ENCODE peak calls at places on chromosomes 7 and 10, in five cellular contexts. R is CD8-positive, alpha-beta T cell; Y is fibroblast of lung; P is A549; D is caudate nucleus. O is an unnamed sample.

GRCh38 chr7:2433713-2434550 is 30.5 kb downstream of the CHST12 start:
- DNase-seq in P (no peak), R (no peak), Y (no peak), D (no peak), O (no peak)

GRCh38 chr10:98957801-98958200 is 277.9 kb downstream of the HPSE2 start:
- DNase-seq in Y (peak), P (no peak), R (no peak), D (no peak), O (no peak)

GRCh38 chr7:140623995-140624902 is 16.4 kb downstream of the DENND2A start:
- DNase-seq in P (no peak), Y (no peak), R (no peak), D (no peak), O (no peak)

GRCh38 chr10:101952196-101952595 is 103.8 kb downstream of the ARMH3 start:
- DNase-seq in D (no peak), Y (no peak), R (no peak), P (no peak), O (no peak)

GRCh38 chr10:110141185-110141584 is 66.2 kb upstream of the MXI1 start:
- DNase-seq in Y (no peak), R (no peak), D (no peak), P (no peak), O (no peak)

GRCh38 chr7:13327669-13328068 is 640.2 kb downstream of the ARL4A start:
- DNase-seq in D (no peak), R (no peak), Y (peak), P (no peak), O (no peak)

GRCh38 chr10:46050956-46051355 is 4.9 kb upstream of the MSMB start:
- DNase-seq in D (no peak), R (no peak), P (no peak), Y (peak), O (no peak)

GRCh38 chr10:71006497-71006896 is 118.1 kb upstream of the PCBD1 start:
- DNase-seq in R (no peak), P (no peak), D (no peak), Y (no peak), O (no peak)

GRCh38 chr7:125876436-125876835 is 946.8 kb upstream of the POT1 start:
- DNase-seq in P (no peak), Y (no peak), D (no peak), R (no peak), O (no peak)

GRCh38 chr10:108184129-108184528 is 1019.6 kb upstream of the SORCS1 start:
- DNase-seq in D (no peak), R (no peak), Y (no peak), P (no peak), O (no peak)

GRCh38 chr7:47581821-47582747 is at the start of gene TNS3:
- DNase-seq in Y (peak), D (no peak), R (no peak), P (no peak), O (no peak)

GRCh38 chr7:22129819-22130580 is 184.3 kb upstream of the CDCA7L start:
- DNase-seq in R (no peak), D (no peak), P (no peak), Y (no peak), O (no peak)

GRCh38 chr7:37346761-37347160 is 101.9 kb downstream of the ELMO1 start:
- DNase-seq in D (no peak), Y (no peak), R (no peak), P (no peak), O (no peak)

GRCh38 chr7:110677405-110677804 is 413.5 kb upstream of the LRRN3 start:
- DNase-seq in D (no peak), P (no peak), R (no peak), Y (no peak), O (no peak)

GRCh38 chr7:120190566-120190965 is 82.4 kb upstream of the KCND2 start:
- DNase-seq in D (no peak), P (no peak), R (no peak), Y (no peak), O (no peak)

GRCh38 chr7:98949336-98950044 is 71.2 kb downstream of the TRRAP start:
- DNase-seq in D (peak), P (no peak), R (no peak), Y (peak), O (no peak)

GRCh38 chr7:84506151-84506550 is 311.6 kb upstream of the SEMA3A start:
- DNase-seq in P (no peak), D (no peak), Y (peak), R (no peak), O (no peak)

GRCh38 chr10:119420950-119421875 is 121.3 kb downstream of the RGS10 start:
- DNase-seq in R (no peak), Y (no peak), P (no peak), D (no peak), O (no peak)

GRCh38 chr10:71272122-71272771 is 46.8 kb upstream of the SLC29A3 start:
- DNase-seq in D (no peak), Y (peak), R (no peak), P (no peak), O (no peak)

GRCh38 chr7:3922175-3922635 is 621.2 kb downstream of the SDK1 start:
- DNase-seq in R (no peak), D (no peak), P (peak), Y (peak), O (no peak)

GRCh38 chr7:26284995-26285632 is 6.5 kb upstream of the SNX10 start:
- DNase-seq in D (no peak), P (no peak), R (no peak), Y (no peak), O (no peak)

GRCh38 chr10:51244739-51245138 is 170.5 kb downstream of the PRKG1 start:
- DNase-seq in Y (peak), D (no peak), P (no peak), R (no peak), O (no peak)

GRCh38 chr7:129667551-129667950 is 56.0 kb downstream of the NRF1 start:
- DNase-seq in D (no peak), P (no peak), R (no peak), Y (no peak), O (no peak)

GRCh38 chr7:87312215-87312865 is 33.1 kb upstream of the CROT start:
- DNase-seq in D (peak), P (peak), R (peak), Y (peak), O (peak)

GRCh38 chr7:47356261-47356660 is 225.7 kb downstream of the TNS3 start:
- DNase-seq in R (no peak), D (no peak), Y (no peak), P (no peak), O (no peak)

GRCh38 chr10:22325272-22325947 is 4.5 kb downstream of the BMI1 start:
- DNase-seq in R (peak), D (peak), Y (peak), P (peak), O (peak)

GRCh38 chr10:111993321-111993720 is 190.2 kb downstream of the GPAM start:
- DNase-seq in R (no peak), Y (no peak), D (no peak), P (no peak), O (no peak)

GRCh38 chr7:151271699-151272355 is 23.3 kb upstream of the SMARCD3 start:
- DNase-seq in R (no peak), Y (peak), P (no peak), D (no peak), O (no peak)

GRCh38 chr10:131847241-131847783 is 53.5 kb upstream of the PPP2R2D start:
- DNase-seq in D (no peak), P (no peak), Y (no peak), R (no peak), O (no peak)

GRCh38 chr7:75650671-75651070 is 88.1 kb downstream of the HIP1 start:
- DNase-seq in R (no peak), P (no peak), Y (no peak), D (no peak), O (no peak)

GRCh38 chr10:3067045-3067858 is at the start of gene PFKP:
- DNase-seq in R (peak), P (no peak), Y (no peak), D (no peak), O (peak)

GRCh38 chr7:134720091-134720935 is 59.1 kb upstream of the CALD1 start:
- DNase-seq in D (no peak), Y (peak), R (no peak), P (no peak), O (no peak)

GRCh38 chr10:19812976-19813375 is 3.3 kb upstream of the PLXDC2 start:
- DNase-seq in Y (no peak), P (no peak), R (no peak), D (no peak), O (no peak)

GRCh38 chr7:75879771-75880184 is 944 bp downstream of the RHBDD2 start:
- DNase-seq in D (no peak), Y (peak), R (no peak), P (no peak), O (no peak)

GRCh38 chr10:84184517-84184916 is 9.8 kb upstream of the CDHR1 start:
- DNase-seq in D (no peak), Y (no peak), R (no peak), P (no peak), O (no peak)

DNA sequence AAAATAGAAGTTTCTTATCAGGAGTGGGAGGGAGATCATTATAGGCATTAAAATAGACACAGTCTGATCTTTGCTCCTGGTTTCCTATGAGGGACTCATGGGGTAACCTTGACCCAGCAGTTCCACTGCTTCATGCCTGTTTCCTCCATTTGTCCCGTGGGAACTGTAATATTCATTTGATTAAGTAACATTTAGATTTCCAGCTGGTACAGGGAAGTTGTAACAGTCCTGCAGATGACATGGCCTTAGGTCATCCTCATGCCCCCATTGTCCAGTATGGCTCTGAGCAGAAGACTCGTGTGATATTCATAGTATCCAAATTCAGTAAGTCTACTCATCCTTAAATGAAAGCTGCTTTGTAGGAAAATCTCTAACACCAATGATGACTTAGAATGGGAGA is 122.2 kb upstream of the KIAA1217 start:
- DNase-seq in D (no peak), P (no peak), R (no peak), Y (no peak), O (no peak)
- H3K27ac ChIP-seq in D (no peak), P (no peak), R (no peak), Y (no peak), O (no peak)

DNA sequence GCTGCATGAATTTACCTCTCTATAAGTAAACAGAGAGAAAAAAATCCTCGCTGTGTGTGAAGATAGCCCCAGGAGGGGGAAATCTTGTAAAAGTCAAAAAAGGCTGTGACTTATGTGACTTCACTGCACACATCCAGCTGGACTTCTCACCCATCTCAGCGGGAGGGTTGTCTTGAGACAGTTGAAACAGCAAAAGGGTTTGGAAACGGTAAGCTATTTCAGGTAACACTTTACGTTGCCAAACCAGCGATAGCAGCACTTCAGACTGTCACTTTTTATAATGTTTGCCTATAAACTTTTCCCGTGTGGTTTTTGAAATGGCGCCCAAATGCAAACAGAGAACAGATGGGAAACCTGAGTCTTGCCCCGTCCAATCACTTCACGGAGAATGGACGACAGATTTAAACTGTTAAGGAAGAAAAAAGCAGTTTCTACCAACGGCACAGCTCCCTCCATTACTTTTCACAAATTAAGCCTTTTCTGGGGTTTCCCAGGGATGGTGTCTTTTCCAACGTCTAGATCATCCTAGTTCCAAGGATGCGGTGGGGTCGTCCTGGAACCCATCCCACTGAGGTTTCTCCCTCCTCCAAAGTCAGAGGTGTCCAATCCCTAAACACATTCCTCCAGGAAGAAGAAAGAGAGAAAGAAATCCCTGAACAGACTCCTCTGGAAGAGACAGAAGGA is 25.2 kb downstream of the FGFR2 start:
- DNase-seq in D (no peak), R (no peak), P (no peak), Y (no peak), O (no peak)
- H3K27ac ChIP-seq in D (no peak), R (no peak), P (no peak), Y (no peak), O (no peak)

GRCh38 chr10:14010083-14010551 is 320.6 kb downstream of the FRMD4A start:
- DNase-seq in Y (peak), D (no peak), P (no peak), R (no peak), O (no peak)
- H3K27ac ChIP-seq in Y (peak), D (no peak), P (no peak), R (no peak), O (peak)

GRCh38 chr10:96752380-96752779 is 32.1 kb upstream of the PIK3AP1 start:
- DNase-seq in Y (no peak), D (no peak), R (no peak), P (no peak), O (no peak)

GRCh38 chr10:96758423-96758822 is 38.1 kb upstream of the PIK3AP1 start:
- DNase-seq in R (no peak), P (no peak), Y (no peak), D (no peak), O (no peak)

GRCh38 chr10:96753956-96754355 is 33.6 kb upstream of the PIK3AP1 start:
- DNase-seq in D (no peak), P (no peak), R (no peak), Y (no peak), O (no peak)

DNA sequence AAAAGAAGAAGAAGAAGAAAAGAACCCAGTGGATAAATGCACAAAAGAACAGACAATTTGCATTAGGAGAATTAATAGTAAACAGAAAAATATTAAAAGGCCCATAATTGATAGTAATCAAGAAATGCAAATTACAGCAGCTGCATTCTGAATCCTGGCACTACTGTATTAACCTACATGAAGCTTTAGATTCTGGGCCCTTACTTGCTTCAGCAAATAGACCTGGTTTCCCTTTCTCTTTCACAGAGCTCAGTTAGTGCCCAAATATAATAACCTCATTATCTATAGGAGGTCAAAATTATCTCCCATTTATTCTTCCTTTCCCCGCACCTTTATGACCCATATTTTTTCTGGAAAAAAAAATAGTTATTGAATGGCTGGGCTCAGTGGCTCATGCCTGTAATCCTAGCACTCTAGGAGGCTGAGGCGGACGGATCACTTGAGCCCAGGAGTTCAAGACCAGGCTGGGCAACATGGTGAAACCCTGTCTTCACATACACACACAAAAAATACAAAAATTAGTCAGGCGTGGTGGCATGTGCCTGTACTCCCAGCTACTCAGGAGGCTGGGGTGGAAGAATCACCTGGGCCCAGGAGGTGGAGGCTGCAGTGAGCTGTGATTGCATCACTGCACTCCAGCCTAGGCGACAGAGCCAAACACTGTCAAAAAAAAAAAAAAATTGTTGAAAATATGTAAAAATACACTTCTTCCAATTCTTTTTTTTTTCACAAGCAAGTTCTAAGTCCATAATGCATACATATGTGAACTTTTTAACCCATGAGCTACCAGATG is 36.0 kb upstream of the PIK3AP1 start:
- DNase-seq in P (no peak), D (no peak), R (no peak), Y (no peak), O (no peak)
- H3K27ac ChIP-seq in P (no peak), D (no peak), R (no peak), Y (no peak), O (no peak)

DNA sequence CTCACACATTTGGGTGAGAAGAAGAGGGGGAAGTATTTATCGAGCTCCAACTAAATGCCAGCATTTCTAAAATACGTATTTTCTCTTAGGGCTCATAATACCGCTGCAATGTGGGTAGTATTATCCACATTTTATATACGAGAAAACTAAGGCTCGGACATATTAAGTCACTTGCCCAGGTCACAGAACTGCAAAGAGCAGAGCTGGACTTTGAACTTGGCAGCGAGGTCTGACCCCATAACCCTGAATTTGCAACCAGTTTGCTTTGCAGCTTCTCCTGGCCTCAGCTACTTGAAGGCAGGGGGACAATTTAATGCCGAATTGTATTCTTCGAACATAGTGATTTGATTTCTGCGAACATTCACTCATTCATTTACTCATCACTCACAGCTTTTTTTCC is 7.2 kb downstream of the ABLIM1 start:
- DNase-seq in D (no peak), R (no peak), P (no peak), Y (no peak), O (no peak)
- H3K27ac ChIP-seq in D (no peak), R (no peak), P (peak), Y (no peak), O (no peak)

DNA sequence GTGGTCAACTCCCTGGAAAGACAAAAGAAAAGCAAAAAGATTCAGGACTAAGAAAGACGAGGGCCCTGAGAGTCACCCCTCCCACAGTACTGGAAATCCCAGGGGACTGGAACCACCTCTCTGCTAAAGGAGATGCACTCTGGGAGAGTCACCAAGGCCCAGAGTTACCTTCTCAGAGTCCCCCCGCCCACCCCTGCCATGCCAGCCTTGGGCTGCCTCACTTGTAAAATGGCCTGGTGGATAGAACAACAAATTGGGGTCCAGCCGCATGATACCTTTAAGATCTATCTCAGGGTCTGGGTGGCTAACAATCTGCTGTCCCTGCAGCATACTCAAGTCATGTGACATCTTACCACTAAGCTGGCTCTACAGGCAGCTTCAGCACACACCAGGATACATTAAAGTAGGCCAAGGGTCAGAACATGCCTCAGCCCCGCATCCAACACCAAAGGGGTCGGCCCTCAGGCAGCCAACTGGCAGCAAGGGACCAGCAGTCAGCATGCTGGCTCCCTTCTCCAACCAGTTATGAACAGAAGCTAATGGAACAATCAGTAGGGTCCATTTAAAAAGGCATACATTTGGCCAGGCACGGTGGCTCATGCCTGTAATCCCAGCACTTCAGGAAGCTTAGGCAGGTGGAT is 37.2 kb downstream of the FAM53B start:
- DNase-seq in Y (no peak), R (no peak), P (no peak), D (no peak), O (no peak)
- H3K27ac ChIP-seq in Y (no peak), R (no peak), P (no peak), D (peak), O (peak)

O was measured in CD4-positive, alpha-beta T cell.